ENCODE peak calls at places on chromosomes 6 and 20, in nine cellular contexts. V, O, B, W, D, C, X, J and R are unnamed samples.

GRCh38 chr20:2654384-2654822 is 2.0 kb downstream of the NOP56 start:
- DNase-seq in J (no peak), O (no peak), W (no peak), B (no peak), V (no peak), D (no peak), C (no peak), X (no peak), R (no peak)

GRCh38 chr6:131954775-131955107 is 3.6 kb upstream of the CCN2 start:
- DNase-seq in W (peak; percentile 79), X (peak; percentile 84), J (peak; percentile 99), O (no peak), D (peak; percentile 99), C (no peak), B (peak; percentile 83), V (peak; percentile 91), R (no peak)

GRCh38 chr6:44043036-44043478 is 84.2 kb downstream of the MRPL14 start:
- DNase-seq in D (peak; percentile 46), W (peak; percentile 48), O (no peak), V (no peak), X (peak; percentile 56), J (no peak), C (no peak), B (no peak), R (no peak)

GRCh38 chr6:123515715-123516114 is 121.0 kb downstream of the TRDN start:
- DNase-seq in O (no peak), V (no peak), X (no peak), W (no peak), C (no peak), J (no peak), D (no peak), B (no peak), R (no peak)

GRCh38 chr6:14706378-14706929 is 539.4 kb upstream of the JARID2 start:
- DNase-seq in C (no peak), X (peak; percentile 30), O (no peak), W (peak; percentile 84), B (no peak), V (no peak), D (peak; percentile 99), J (peak; percentile 98), R (peak; percentile 61)

GRCh38 chr20:42958367-42959112 is 231.2 kb downstream of the PTPRT start:
- DNase-seq in D (no peak), X (no peak), V (no peak), O (no peak), W (no peak), B (no peak), C (no peak), J (no peak), R (no peak)

GRCh38 chr6:129683606-129684322 is 26.2 kb downstream of the ARHGAP18 start:
- DNase-seq in V (no peak), W (peak; percentile 90), X (peak; percentile 85), B (peak; percentile 69), O (peak; percentile 80), J (peak; percentile 98), D (peak; percentile 99), C (peak; percentile 58), R (no peak)

GRCh38 chr6:156010-156409 is 136.3 kb upstream of the DUSP22 start:
- DNase-seq in D (no peak), V (no peak), J (no peak), B (no peak), O (no peak), C (no peak), X (no peak), W (no peak), R (no peak)

GRCh38 chr6:38172739-38173415 is 353.4 kb downstream of the ZFAND3 start:
- DNase-seq in J (no peak), W (no peak), X (no peak), D (no peak), V (no peak), C (no peak), B (no peak), O (no peak), R (no peak)

GRCh38 chr6:101195581-101195980 is 197.9 kb upstream of the GRIK2 start:
- DNase-seq in W (no peak), V (no peak), O (no peak), B (no peak), X (no peak), D (peak; percentile 24), C (no peak), J (peak; percentile 37), R (no peak)

GRCh38 chr20:21808863-21809664 is 103.6 kb downstream of the PAX1 start:
- DNase-seq in X (peak; percentile 73), W (no peak), J (no peak), C (peak; percentile 60), V (no peak), O (peak; percentile 63), B (peak; percentile 41), D (no peak), R (peak; percentile 74)

GRCh38 chr6:167827588-167828324 is 1.0 kb downstream of the AFDN start:
- DNase-seq in C (peak; percentile 49), B (peak; percentile 66), V (no peak), D (peak; percentile 33), W (peak; percentile 78), O (peak; percentile 64), X (peak; percentile 71), J (no peak), R (peak; percentile 73)

GRCh38 chr6:49980898-49981297 is 11.5 kb upstream of the DEFB113 start:
- DNase-seq in V (no peak), C (no peak), X (no peak), B (no peak), J (no peak), D (no peak), O (no peak), W (no peak), R (no peak)

GRCh38 chr6:72418495-72418894 is 203.4 kb upstream of the KCNQ5 start:
- DNase-seq in J (peak; percentile 63), V (no peak), B (no peak), W (no peak), X (peak; percentile 42), C (no peak), O (no peak), D (peak; percentile 49), R (no peak)

GRCh38 chr6:35706468-35706867 is 17.8 kb upstream of the FKBP5 start:
- DNase-seq in V (no peak), J (no peak), X (no peak), O (no peak), D (no peak), C (no peak), B (no peak), W (no peak), R (no peak)

DNA sequence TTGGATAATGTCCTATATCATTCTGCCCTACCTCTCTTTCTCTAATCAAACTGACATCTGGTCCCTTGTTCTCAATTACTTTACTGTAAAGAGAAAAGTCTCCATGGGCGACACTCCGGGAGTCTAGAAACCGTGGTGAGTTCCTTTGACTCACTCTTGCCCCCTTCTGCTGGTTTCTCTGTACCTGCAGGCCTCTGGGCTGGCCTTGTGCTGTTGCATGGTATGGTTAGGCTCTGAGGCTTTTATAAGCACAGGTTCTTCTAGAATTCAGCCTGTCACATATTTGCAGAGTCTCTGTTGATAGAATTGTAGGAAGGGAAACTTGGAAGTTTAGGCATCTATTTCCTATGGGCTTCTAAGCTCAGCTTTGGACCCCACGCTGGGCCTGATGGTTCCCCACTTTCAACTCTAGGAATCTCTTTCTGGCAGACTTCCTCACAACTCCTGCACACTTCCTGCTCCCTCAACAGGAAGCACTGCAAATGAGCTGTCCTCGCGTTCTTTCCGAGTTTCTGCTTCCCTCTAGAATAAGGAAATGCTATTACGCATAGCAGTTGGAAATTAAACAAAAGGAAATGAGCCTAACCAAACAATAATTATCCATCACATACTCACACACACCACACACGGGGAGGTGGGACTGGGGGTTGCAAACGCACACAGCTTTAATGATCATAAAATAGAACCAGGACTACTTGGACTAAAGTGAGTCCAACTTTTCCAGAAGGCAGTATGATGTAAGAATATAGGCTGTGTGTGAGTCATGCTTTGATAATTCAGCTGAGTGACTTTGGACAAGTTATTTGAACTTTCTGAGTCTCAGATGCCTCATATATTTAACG is 683.3 kb downstream of the QKI start:
- DNase-seq in J (no peak), W (no peak), V (no peak), C (no peak), B (no peak), D (peak; percentile 78), X (peak; percentile 54), O (no peak), R (no peak)
- TF ChIP-seq CTCF in J (no peak), W (no peak), V (peak; percentile 17), C (peak; percentile 39), B (no peak), D (peak; percentile 40), X (peak; percentile 16), O (no peak), R (no peak)

GRCh38 chr6:17816921-17817611 is 110.3 kb upstream of the NUP153 start:
- DNase-seq in C (no peak), O (no peak), W (no peak), X (peak; percentile 22), V (no peak), J (peak; percentile 28), B (no peak), D (peak; percentile 14), R (no peak)

GRCh38 chr6:17817763-17818162 is 111.0 kb upstream of the NUP153 start:
- DNase-seq in V (no peak), J (no peak), W (no peak), O (no peak), X (no peak), B (no peak), D (no peak), C (no peak), R (no peak)

GRCh38 chr6:17820055-17820454 is 113.3 kb upstream of the NUP153 start:
- DNase-seq in W (no peak), J (no peak), B (no peak), O (no peak), X (no peak), D (no peak), C (no peak), V (no peak), R (no peak)
- TF ChIP-seq CTCF in W (no peak), J (no peak), B (no peak), O (no peak), X (no peak), D (no peak), C (no peak), V (no peak), R (no peak)

DNA sequence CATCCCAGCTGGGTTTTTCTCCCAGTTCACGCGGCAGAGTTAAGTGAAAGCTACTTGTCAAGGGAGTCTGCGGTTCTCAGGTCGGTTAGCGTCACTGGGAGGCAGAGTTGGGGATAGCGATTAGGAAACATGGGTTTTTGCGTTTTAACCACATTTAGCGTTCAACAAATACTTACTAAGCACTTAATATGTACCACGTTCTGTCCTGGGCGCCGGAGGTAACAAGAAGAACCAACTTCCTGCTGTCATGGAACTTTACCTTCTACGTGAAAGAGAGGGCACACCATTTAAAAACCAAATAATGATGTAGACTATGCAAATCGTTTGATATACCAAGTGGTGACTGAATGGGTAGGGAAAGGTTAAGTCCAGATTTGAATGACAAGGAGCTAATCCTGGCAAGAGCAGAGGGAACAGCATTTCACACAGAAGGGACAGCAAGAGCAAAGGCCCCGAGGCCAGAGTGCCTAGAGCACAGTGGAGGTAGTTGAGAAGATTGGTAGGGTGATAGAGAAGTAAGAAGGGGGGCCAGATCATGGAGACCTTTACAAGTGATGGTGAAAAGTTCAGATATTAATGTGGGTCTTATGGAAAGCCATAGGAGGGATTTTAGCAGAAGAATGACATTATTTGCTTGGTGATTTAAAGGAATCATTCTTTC is 740 bp downstream of the RIOK1 start:
- DNase-seq in V (no peak), W (no peak), B (no peak), D (no peak), X (no peak), C (no peak), O (peak; percentile 19), J (peak; percentile 24), R (peak; percentile 38)
- TF ChIP-seq CTCF in V (no peak), W (no peak), B (no peak), D (peak; percentile 2), X (no peak), C (no peak), O (no peak), J (no peak), R (no peak)

GRCh38 chr20:25310268-25310920 is 62.5 kb downstream of the PYGB start:
- DNase-seq in W (peak; percentile 85), X (peak; percentile 91), O (peak; percentile 85), V (peak; percentile 85), C (peak; percentile 72), J (peak; percentile 82), D (peak; percentile 87), B (peak; percentile 82), R (peak; percentile 74)
- TF ChIP-seq CTCF in W (peak; percentile 46), X (peak; percentile 55), O (peak; percentile 79), V (peak; percentile 82), C (peak; percentile 83), J (peak; percentile 75), D (peak; percentile 82), B (peak; percentile 37), R (peak; percentile 87)